ENCODE peak calls at places on chromosome 4, in eight cellular contexts. One of them, this sample, is unnamed.

GRCh38 chr4:3687538-3687937 is 78.6 kb upstream of the ADRA2C start:
- DNase-seq in mammary epithelial cell: no peak
- DNase-seq in K562: no peak
- DNase-seq in gastrocnemius medialis: peak
- DNase-seq in mucosa of descending colon: peak
- DNase-seq in IMR-90: no peak
- DNase-seq in fibroblast of mammary gland: no peak
- DNase-seq in WTC11: peak
- DNase-seq in this sample: no peak

GRCh38 chr4:64756016-64756415 is 346.8 kb upstream of the TECRL start:
- DNase-seq in WTC11: no peak
- DNase-seq in fibroblast of mammary gland: peak
- DNase-seq in gastrocnemius medialis: no peak
- DNase-seq in K562: no peak
- DNase-seq in mammary epithelial cell: peak
- DNase-seq in mucosa of descending colon: no peak
- DNase-seq in IMR-90: no peak
- DNase-seq in this sample: peak

GRCh38 chr4:69881173-69881773 is 21.3 kb upstream of the SULT1E1 start:
- DNase-seq in WTC11: peak
- DNase-seq in K562: peak
- DNase-seq in fibroblast of mammary gland: peak
- DNase-seq in gastrocnemius medialis: no peak
- DNase-seq in mucosa of descending colon: no peak
- DNase-seq in IMR-90: peak
- DNase-seq in mammary epithelial cell: peak
- DNase-seq in this sample: peak

GRCh38 chr4:150297861-150298474 is 219.7 kb downstream of the DCLK2 start:
- DNase-seq in K562: peak
- DNase-seq in WTC11: peak
- DNase-seq in IMR-90: peak
- DNase-seq in mucosa of descending colon: no peak
- DNase-seq in mammary epithelial cell: peak
- DNase-seq in gastrocnemius medialis: no peak
- DNase-seq in fibroblast of mammary gland: peak
- DNase-seq in this sample: peak

GRCh38 chr4:57373971-57374370 is 263.8 kb upstream of the IGFBP7 start:
- DNase-seq in WTC11: no peak
- DNase-seq in gastrocnemius medialis: no peak
- DNase-seq in mucosa of descending colon: no peak
- DNase-seq in fibroblast of mammary gland: no peak
- DNase-seq in IMR-90: no peak
- DNase-seq in K562: no peak
- DNase-seq in mammary epithelial cell: no peak
- DNase-seq in this sample: no peak

GRCh38 chr4:17066241-17066640 is 167.8 kb upstream of the LDB2 start:
- DNase-seq in gastrocnemius medialis: no peak
- DNase-seq in mucosa of descending colon: no peak
- DNase-seq in K562: no peak
- DNase-seq in mammary epithelial cell: no peak
- DNase-seq in IMR-90: peak
- DNase-seq in WTC11: no peak
- DNase-seq in fibroblast of mammary gland: peak
- DNase-seq in this sample: no peak

GRCh38 chr4:26877946-26878345 is 17.3 kb downstream of the STIM2 start:
- DNase-seq in gastrocnemius medialis: no peak
- DNase-seq in mucosa of descending colon: no peak
- DNase-seq in K562: no peak
- DNase-seq in mammary epithelial cell: no peak
- DNase-seq in WTC11: no peak
- DNase-seq in fibroblast of mammary gland: no peak
- DNase-seq in IMR-90: no peak
- DNase-seq in this sample: no peak

GRCh38 chr4:147689062-147689461 is 5.1 kb upstream of the PRMT9 start:
- DNase-seq in gastrocnemius medialis: no peak
- DNase-seq in WTC11: no peak
- DNase-seq in mammary epithelial cell: no peak
- DNase-seq in mucosa of descending colon: no peak
- DNase-seq in fibroblast of mammary gland: no peak
- DNase-seq in K562: no peak
- DNase-seq in IMR-90: no peak
- DNase-seq in this sample: no peak

GRCh38 chr4:138765442-138765841 is 250.1 kb upstream of the NOCT start:
- DNase-seq in K562: no peak
- DNase-seq in fibroblast of mammary gland: no peak
- DNase-seq in mucosa of descending colon: no peak
- DNase-seq in WTC11: no peak
- DNase-seq in mammary epithelial cell: no peak
- DNase-seq in IMR-90: no peak
- DNase-seq in gastrocnemius medialis: no peak
- DNase-seq in this sample: no peak

DNA sequence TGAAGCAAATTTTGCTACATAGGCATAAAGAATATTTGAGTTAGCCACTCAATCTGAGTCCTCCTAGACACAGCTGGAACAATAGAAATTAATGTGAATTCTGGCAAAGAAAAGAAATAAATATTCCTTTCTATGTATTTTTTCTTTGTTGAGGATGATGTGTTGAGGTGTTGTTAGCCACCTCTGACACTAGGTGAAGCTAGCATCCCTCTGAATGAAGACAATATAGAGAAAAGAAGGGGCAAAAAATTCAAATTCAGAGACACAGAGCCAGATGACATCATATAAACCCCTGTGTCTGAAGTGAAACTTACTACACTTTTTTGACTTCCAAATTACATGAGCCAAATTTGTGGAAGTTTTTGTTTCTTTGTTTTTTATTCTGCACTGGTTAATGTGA is 34.6 kb upstream of the TMPRSS11D start:
- DNase-seq in K562: peak
- DNase-seq in fibroblast of mammary gland: no peak
- DNase-seq in gastrocnemius medialis: no peak
- DNase-seq in WTC11: no peak
- DNase-seq in mucosa of descending colon: no peak
- DNase-seq in mammary epithelial cell: peak
- DNase-seq in IMR-90: no peak
- DNase-seq in this sample: peak
- TF ChIP-seq CTCF in K562: peak
- TF ChIP-seq CTCF in fibroblast of mammary gland: peak
- TF ChIP-seq CTCF in gastrocnemius medialis: no peak
- TF ChIP-seq CTCF in WTC11: peak
- TF ChIP-seq CTCF in mucosa of descending colon: no peak
- TF ChIP-seq CTCF in mammary epithelial cell: peak
- TF ChIP-seq CTCF in IMR-90: no peak
- TF ChIP-seq CTCF in this sample: peak

GRCh38 chr4:88284378-88285234 is at the start of gene PPM1K:
- DNase-seq in gastrocnemius medialis: peak
- DNase-seq in fibroblast of mammary gland: peak
- DNase-seq in mucosa of descending colon: peak
- DNase-seq in K562: peak
- DNase-seq in WTC11: peak
- DNase-seq in mammary epithelial cell: peak
- DNase-seq in IMR-90: peak
- DNase-seq in this sample: peak
- TF ChIP-seq CTCF in gastrocnemius medialis: no peak
- TF ChIP-seq CTCF in fibroblast of mammary gland: no peak
- TF ChIP-seq CTCF in mucosa of descending colon: peak
- TF ChIP-seq CTCF in K562: no peak
- TF ChIP-seq CTCF in WTC11: no peak
- TF ChIP-seq CTCF in mammary epithelial cell: no peak
- TF ChIP-seq CTCF in IMR-90: peak
- TF ChIP-seq CTCF in this sample: peak

GRCh38 chr4:24794916-24795665 is at the start of gene SOD3:
- DNase-seq in gastrocnemius medialis: peak
- DNase-seq in mammary epithelial cell: no peak
- DNase-seq in fibroblast of mammary gland: peak
- DNase-seq in WTC11: peak
- DNase-seq in IMR-90: peak
- DNase-seq in K562: peak
- DNase-seq in mucosa of descending colon: peak
- DNase-seq in this sample: peak

GRCh38 chr4:24791043-24791442 is 4.3 kb upstream of the SOD3 start:
- DNase-seq in mammary epithelial cell: no peak
- DNase-seq in fibroblast of mammary gland: no peak
- DNase-seq in WTC11: no peak
- DNase-seq in K562: no peak
- DNase-seq in IMR-90: no peak
- DNase-seq in mucosa of descending colon: no peak
- DNase-seq in gastrocnemius medialis: no peak
- DNase-seq in this sample: no peak

GRCh38 chr4:24794111-24794860 is 1.1 kb upstream of the SOD3 start:
- DNase-seq in K562: no peak
- DNase-seq in fibroblast of mammary gland: peak
- DNase-seq in gastrocnemius medialis: no peak
- DNase-seq in IMR-90: peak
- DNase-seq in mucosa of descending colon: peak
- DNase-seq in WTC11: no peak
- DNase-seq in mammary epithelial cell: no peak
- DNase-seq in this sample: no peak

GRCh38 chr4:24792552-24792951 is 2.8 kb upstream of the SOD3 start:
- DNase-seq in mammary epithelial cell: no peak
- DNase-seq in gastrocnemius medialis: no peak
- DNase-seq in mucosa of descending colon: no peak
- DNase-seq in fibroblast of mammary gland: no peak
- DNase-seq in IMR-90: no peak
- DNase-seq in K562: no peak
- DNase-seq in WTC11: no peak
- DNase-seq in this sample: no peak

DNA sequence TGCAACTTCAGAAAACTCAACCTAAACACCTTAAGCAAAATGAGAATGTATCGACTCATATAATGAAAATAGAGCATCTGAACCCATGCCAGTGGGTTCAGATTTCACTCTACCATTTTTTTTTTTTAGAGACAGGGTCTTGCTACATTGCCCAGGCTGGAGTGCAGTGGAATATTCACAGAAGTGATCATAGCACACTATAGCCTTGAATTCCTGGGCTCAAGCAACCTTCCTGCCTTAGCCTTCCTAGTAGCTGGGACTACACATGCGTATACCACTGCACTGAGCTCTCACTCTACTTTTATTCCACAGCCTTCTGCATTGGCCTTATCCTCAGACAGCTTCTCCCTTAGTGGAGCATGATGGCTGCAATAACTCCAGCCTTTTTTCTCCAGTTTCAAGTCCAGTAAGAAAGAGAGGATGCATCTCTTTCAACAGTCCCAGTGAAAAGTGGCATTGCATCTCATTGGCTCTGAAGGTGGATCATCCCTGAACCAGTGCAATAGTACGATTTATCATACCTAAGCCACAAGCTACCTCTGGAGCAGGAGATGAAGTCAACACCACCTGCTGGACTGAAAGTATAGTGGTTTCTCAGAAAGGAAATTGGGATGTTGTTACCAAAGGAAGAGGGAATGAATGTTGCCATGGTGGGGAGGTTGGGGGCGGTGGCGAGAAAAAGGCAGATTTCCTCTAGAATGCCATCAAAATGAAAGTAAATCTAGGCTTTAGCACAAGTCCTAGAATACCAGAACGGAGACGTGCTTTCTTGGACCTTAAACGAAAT is 2.0 kb upstream of the SOD3 start:
- DNase-seq in K562: peak
- DNase-seq in mucosa of descending colon: no peak
- DNase-seq in gastrocnemius medialis: no peak
- DNase-seq in WTC11: no peak
- DNase-seq in IMR-90: peak
- DNase-seq in mammary epithelial cell: peak
- DNase-seq in fibroblast of mammary gland: peak
- DNase-seq in this sample: peak
- TF ChIP-seq CTCF in K562: peak
- TF ChIP-seq CTCF in mucosa of descending colon: no peak
- TF ChIP-seq CTCF in gastrocnemius medialis: no peak
- TF ChIP-seq CTCF in WTC11: no peak
- TF ChIP-seq CTCF in IMR-90: peak
- TF ChIP-seq CTCF in mammary epithelial cell: peak
- TF ChIP-seq CTCF in fibroblast of mammary gland: peak
- TF ChIP-seq CTCF in this sample: peak

GRCh38 chr4:161256716-161257115 is 907.1 kb downstream of the FSTL5 start:
- DNase-seq in WTC11: no peak
- DNase-seq in K562: peak
- DNase-seq in mucosa of descending colon: no peak
- DNase-seq in IMR-90: no peak
- DNase-seq in gastrocnemius medialis: no peak
- DNase-seq in fibroblast of mammary gland: no peak
- DNase-seq in mammary epithelial cell: no peak
- DNase-seq in this sample: peak
- TF ChIP-seq CTCF in WTC11: no peak
- TF ChIP-seq CTCF in K562: no peak
- TF ChIP-seq CTCF in mucosa of descending colon: no peak
- TF ChIP-seq CTCF in IMR-90: peak
- TF ChIP-seq CTCF in gastrocnemius medialis: no peak
- TF ChIP-seq CTCF in fibroblast of mammary gland: no peak
- TF ChIP-seq CTCF in mammary epithelial cell: no peak
- TF ChIP-seq CTCF in this sample: no peak

DNA sequence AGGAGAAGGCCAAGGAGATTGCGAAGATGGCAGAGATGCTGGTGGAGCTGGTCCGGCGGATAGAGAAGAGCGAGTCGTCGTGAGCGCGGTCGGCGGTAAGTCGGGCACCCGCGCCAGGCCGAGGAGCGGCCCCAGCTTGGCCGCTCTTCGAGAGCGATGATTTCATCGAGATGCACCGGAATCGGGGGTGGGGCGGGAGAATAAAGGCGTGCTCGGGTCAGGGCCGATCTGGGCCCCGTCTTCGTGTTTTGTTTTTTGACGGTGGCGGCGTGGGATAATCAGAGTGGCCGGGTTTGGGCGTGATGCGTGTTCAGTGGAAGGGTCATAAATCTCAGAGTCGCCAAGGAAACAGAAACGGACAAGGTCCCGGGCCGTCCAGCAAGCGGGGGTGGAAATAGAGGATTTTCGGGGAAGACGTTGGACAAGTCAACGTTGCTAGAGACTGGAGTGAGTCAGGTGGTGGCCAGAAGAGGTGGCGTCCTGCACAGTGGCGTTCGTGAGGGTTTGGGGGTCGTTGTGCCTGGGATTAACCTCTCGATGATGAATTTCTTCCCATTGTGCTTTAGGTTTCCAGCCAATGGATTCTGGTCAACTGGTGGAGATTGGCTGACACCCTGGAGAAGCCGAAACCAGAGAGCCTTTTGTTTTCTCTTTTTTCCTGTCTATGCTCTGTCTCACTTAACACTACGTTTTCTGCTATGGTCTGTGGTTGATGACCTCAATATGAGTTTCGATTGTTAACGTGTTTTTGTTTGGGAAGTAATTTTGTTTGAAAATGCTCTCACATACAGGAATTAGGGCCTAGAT is 882 bp downstream of the MRFAP1 start:
- DNase-seq in K562: peak
- DNase-seq in mucosa of descending colon: peak
- DNase-seq in mammary epithelial cell: peak
- DNase-seq in gastrocnemius medialis: peak
- DNase-seq in fibroblast of mammary gland: peak
- DNase-seq in WTC11: no peak
- DNase-seq in IMR-90: peak
- DNase-seq in this sample: peak
- TF ChIP-seq CTCF in K562: no peak
- TF ChIP-seq CTCF in mucosa of descending colon: no peak
- TF ChIP-seq CTCF in mammary epithelial cell: no peak
- TF ChIP-seq CTCF in gastrocnemius medialis: no peak
- TF ChIP-seq CTCF in fibroblast of mammary gland: no peak
- TF ChIP-seq CTCF in WTC11: no peak
- TF ChIP-seq CTCF in IMR-90: no peak
- TF ChIP-seq CTCF in this sample: no peak

DNA sequence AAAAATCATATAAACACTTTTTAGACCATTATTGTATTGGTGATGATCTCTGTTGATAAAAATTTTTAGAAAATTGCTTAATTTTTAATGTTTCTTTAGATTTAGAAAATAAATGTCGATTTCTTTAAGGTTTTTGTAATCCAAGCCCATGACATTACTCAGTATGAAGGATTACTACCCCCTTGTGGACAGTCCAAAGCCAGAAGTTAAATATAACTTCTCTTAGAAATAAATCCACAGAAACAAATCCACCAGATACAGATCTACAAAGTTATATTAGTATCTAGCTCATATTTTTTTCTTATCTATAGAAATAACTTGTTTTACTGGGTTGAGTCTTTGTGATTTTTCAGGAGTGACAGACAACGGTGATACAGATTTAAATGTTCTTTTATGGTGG is 18.9 kb downstream of the TIFA start:
- DNase-seq in IMR-90: peak
- DNase-seq in mammary epithelial cell: peak
- DNase-seq in K562: peak
- DNase-seq in gastrocnemius medialis: no peak
- DNase-seq in fibroblast of mammary gland: peak
- DNase-seq in mucosa of descending colon: no peak
- DNase-seq in WTC11: no peak
- DNase-seq in this sample: no peak
- TF ChIP-seq CTCF in IMR-90: peak
- TF ChIP-seq CTCF in mammary epithelial cell: peak
- TF ChIP-seq CTCF in K562: no peak
- TF ChIP-seq CTCF in gastrocnemius medialis: peak
- TF ChIP-seq CTCF in fibroblast of mammary gland: peak
- TF ChIP-seq CTCF in mucosa of descending colon: no peak
- TF ChIP-seq CTCF in WTC11: no peak
- TF ChIP-seq CTCF in this sample: no peak

This sample was measured in bronchial epithelial cell.